ENCODE peak calls at places on chromosome 16, in four cellular contexts. Z is heart left ventricle, D is coronary artery, V is AG04450. R is an unnamed sample.
A peak's percentile ranks its signal among the peaks of the same experiment; 100 is the strongest.

GRCh38 chr16:28486266-28486665 is 5.6 kb downstream of the CLN3 start:
- DNase-seq in V (no peak), Z (no peak), D (no peak), R (no peak)

GRCh38 chr16:79605999-79606398 is 5.5 kb upstream of the MAF start:
- DNase-seq in D (no peak), V (no peak), Z (no peak), R (peak; percentile 33)

GRCh38 chr16:23950291-23950894 is 114.6 kb downstream of the PRKCB start:
- DNase-seq in Z (no peak), D (peak; percentile 35), V (no peak), R (no peak)

GRCh38 chr16:50573947-50574751 is 26.0 kb downstream of the NKD1 start:
- DNase-seq in V (no peak), Z (no peak), D (no peak), R (no peak)

GRCh38 chr16:86854895-86855294 is 276.5 kb downstream of the FOXL1 start:
- DNase-seq in Z (no peak), V (peak; percentile 24), D (no peak), R (no peak)

GRCh38 chr16:14117051-14117450 is 45.9 kb downstream of the MRTFB start:
- DNase-seq in D (no peak), V (no peak), Z (no peak), R (no peak)

GRCh38 chr16:55557186-55557585 is 9.3 kb upstream of the CAPNS2 start:
- DNase-seq in D (no peak), Z (no peak), V (no peak), R (no peak)

GRCh38 chr16:11836653-11837244 is 14.6 kb downstream of the RSL1D1 start:
- DNase-seq in D (no peak), V (no peak), Z (no peak), R (no peak)

GRCh38 chr16:30805370-30806169 is 18.6 kb upstream of the ZNF629 start:
- DNase-seq in Z (peak; percentile 95), V (no peak), D (peak; percentile 90), R (peak; percentile 54)

GRCh38 chr16:30053376-30054015 is 12.1 kb upstream of the ALDOA start:
- DNase-seq in D (no peak), V (no peak), Z (no peak), R (no peak)

GRCh38 chr16:10728035-10728462 is 15.6 kb upstream of the NUBP1 start:
- DNase-seq in D (no peak), V (no peak), Z (peak; percentile 34), R (peak; percentile 65)

GRCh38 chr16:11797957-11798299 is 870 bp upstream of the ZC3H7A start:
- DNase-seq in V (no peak), D (no peak), Z (no peak), R (peak; percentile 32)

GRCh38 chr16:49281843-49282642 is 405 bp upstream of the CBLN1 start:
- DNase-seq in V (no peak), Z (peak; percentile 92), D (no peak), R (peak; percentile 91)

GRCh38 chr16:85557083-85557975 is 55.8 kb upstream of the GSE1 start:
- DNase-seq in V (no peak), D (no peak), Z (no peak), R (peak; percentile 58)

GRCh38 chr16:10410469-10410868 is 24.6 kb downstream of the ATF7IP2 start:
- DNase-seq in D (no peak), V (no peak), Z (no peak), R (no peak)

GRCh38 chr16:85611455-85612190 is 1.5 kb upstream of the GSE1 start:
- DNase-seq in V (peak; percentile 39), Z (peak; percentile 91), D (peak; percentile 89), R (peak; percentile 51)

GRCh38 chr16:80084614-80085013 is 456.2 kb upstream of the DYNLRB2 start:
- DNase-seq in D (no peak), V (no peak), Z (no peak), R (peak; percentile 21)

GRCh38 chr16:51994597-51994996 is 552.3 kb downstream of the TOX3 start:
- DNase-seq in Z (no peak), V (no peak), D (no peak), R (no peak)

GRCh38 chr16:23974223-23974622 is 138.4 kb downstream of the PRKCB start:
- DNase-seq in D (no peak), V (no peak), Z (no peak), R (no peak)

GRCh38 chr16:53937068-53937614 is 233.2 kb downstream of the FTO start:
- DNase-seq in Z (no peak), D (no peak), V (no peak), R (no peak)

GRCh38 chr16:12314786-12315185 is 338.3 kb downstream of the SNX29 start:
- DNase-seq in V (no peak), D (no peak), Z (no peak), R (no peak)

GRCh38 chr16:55062446-55062845 is 131.8 kb downstream of the IRX5 start:
- DNase-seq in Z (no peak), V (no peak), D (no peak), R (no peak)

GRCh38 chr16:62135903-62136302 is 99.7 kb upstream of the CDH8 start:
- DNase-seq in D (no peak), V (no peak), Z (no peak), R (no peak)

GRCh38 chr16:56748191-56748590 is 18.3 kb downstream of the NUP93 start:
- DNase-seq in Z (no peak), V (no peak), D (no peak), R (no peak)

GRCh38 chr16:3131755-3132377 is 3.0 kb upstream of the ZNF213 start:
- DNase-seq in D (no peak), V (no peak), Z (no peak), R (no peak)

GRCh38 chr16:3137267-3137666 is 2.4 kb downstream of the ZNF213 start:
- DNase-seq in V (no peak), D (no peak), Z (peak; percentile 65), R (no peak)

GRCh38 chr16:3135120-3135715 is 389 bp downstream of the ZNF213 start:
- DNase-seq in V (no peak), Z (no peak), D (no peak), R (no peak)

GRCh38 chr16:3138342-3138741 is 3.5 kb downstream of the ZNF213 start:
- DNase-seq in Z (peak; percentile 51), V (no peak), D (no peak), R (no peak)

DNA sequence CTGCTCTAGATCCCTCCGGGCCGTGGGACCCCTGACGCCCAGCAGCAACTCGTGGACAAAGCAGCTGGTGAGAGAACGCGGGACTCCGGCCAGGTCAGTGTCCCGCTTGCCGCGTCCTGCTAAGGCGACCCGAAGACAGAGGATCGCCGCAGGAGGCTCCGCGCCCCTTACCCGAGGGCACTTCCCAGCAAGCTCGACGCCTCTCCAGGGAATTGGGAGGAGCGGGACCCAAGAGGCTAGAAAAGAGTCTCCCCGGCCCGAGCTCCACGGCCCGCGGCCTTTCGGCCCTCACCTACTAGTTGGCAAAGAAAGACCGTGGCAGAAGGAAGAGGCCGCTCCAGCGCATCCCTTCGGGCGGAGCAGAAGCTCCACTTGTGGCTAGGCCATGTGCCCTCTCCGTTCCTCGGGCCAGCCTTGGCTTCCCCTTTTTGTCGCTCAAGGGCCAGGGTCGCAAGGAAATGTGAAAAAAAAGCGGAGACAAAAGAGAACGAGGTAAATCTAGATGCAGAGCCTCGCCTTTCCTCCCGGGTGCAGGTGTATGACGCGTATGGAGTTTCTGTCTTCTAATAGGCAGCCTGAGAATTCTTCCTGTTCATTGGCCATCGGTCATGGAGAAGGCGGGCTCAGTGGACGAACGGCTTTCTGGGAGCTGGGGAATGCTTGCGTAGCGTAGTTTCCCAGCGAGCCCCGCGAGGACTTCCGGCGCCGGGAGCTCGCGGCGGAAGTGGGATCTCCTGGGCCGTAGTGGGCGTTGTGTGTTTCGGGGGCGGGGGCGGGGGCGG is at the start of gene ZNF213:
- DNase-seq in D (peak; percentile 98), Z (peak; percentile 96), V (peak; percentile 93), R (peak; percentile 99)
- TF ChIP-seq CTCF in D (no peak), Z (no peak), V (no peak), R (no peak)

GRCh38 chr16:73302942-73303341 is 255.0 kb upstream of the ZFHX3 start:
- DNase-seq in D (no peak), V (no peak), Z (no peak), R (no peak)

GRCh38 chr16:73299349-73299748 is 251.4 kb upstream of the ZFHX3 start:
- DNase-seq in D (no peak), Z (no peak), V (no peak), R (no peak)

GRCh38 chr16:73304008-73304814 is 256.3 kb upstream of the ZFHX3 start:
- DNase-seq in D (no peak), Z (no peak), V (no peak), R (no peak)

GRCh38 chr16:73298562-73298961 is 250.6 kb upstream of the ZFHX3 start:
- DNase-seq in D (no peak), V (peak; percentile 20), Z (no peak), R (peak; percentile 52)

DNA sequence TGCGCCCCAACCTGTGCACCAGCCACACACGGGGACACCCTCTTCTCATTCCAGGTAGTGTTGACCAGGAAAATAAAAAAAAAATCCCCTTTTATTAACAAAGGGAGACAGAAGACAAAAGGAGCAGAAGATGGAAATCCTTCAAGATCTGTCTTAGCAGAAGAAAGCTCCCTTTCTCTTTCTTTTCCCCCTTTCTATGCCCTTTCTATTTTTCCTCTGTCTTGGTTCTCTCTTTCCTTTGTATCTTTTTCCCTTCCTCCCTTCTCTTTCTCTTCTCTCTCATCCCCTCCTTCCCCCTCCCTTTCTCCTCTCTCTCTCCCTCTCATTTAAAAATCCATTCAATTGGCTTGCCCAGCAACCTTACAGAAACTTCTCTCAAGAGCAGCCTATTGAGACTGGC is 254.1 kb upstream of the ZFHX3 start:
- DNase-seq in D (no peak), Z (no peak), V (no peak), R (no peak)
- H3K4me3 ChIP-seq in D (no peak overlapping the region), Z (no peak overlapping the region), V (no peak overlapping the region), R (no peak overlapping the region)

DNA sequence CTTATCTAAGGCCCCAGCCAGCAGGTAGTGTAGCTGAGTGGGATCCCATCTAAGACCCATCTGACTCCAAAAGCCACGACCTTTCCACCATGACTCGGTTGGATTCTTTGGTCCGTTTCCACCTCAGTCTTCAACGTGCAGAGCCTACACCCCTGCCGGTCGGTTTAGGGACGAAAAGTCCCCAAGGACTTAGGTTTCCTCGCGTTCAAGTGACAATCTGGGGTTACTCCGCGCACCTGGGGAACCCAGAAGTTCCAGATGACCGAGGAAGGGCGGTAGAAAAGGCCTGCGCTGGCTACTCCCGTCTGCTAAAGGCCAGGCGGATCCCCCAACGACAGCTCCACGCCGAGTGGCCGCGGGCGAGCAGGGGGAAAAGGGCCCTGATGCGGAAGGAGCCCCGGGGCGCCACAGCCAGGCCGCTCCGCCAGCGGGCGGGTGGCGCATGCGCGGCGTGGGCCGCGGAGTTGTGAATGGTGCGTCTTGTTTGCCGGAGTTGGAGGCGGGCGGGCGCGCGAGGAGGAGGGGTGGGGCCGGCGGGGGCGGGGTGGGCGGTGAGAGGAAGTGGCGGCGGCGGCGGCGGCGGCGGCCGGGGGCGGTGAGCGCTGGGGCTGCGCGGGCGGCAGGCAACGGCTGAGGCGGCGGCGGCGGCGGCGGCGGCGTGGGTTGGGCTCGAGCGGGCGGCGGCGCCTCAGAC is at the start of gene CBFB:
- DNase-seq in Z (peak; percentile 97), D (peak; percentile 92), V (peak; percentile 57), R (peak; percentile 97)
- TF ChIP-seq CTCF in Z (peak; percentile 7), D (no peak), V (peak; percentile 11), R (peak; percentile 12)

DNA sequence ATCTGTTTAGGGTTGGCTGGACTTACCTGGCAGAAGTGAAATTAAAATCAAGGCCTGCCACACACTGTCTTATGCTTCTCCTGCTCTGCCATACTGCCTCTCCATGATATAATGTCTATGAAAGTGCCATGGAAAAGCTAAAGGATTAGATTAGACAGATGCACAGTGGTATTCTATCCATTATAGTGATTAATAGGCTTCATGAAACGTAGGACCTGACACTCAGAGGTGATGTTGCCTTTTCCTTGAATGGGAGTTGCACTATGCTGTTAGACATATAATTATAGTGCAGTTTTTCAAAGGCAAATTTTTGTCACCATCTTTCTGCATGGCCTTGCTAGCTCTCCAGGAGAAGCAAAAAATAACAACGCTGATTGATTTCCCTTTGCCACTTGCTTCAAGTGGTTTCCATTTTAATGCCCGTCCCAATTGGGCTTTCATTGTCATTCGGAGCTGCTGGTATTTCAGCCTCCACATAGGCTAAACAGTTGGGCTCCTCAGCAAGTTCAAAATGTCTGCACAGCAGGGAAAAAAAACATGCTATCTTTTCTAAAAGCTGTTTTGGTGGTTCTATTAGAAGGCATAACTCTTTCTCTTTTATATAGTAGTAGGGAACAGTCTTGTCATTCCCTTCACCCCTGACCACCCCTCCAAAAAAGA is 502.8 kb upstream of the GOT2 start:
- DNase-seq in Z (no peak), V (no peak), D (no peak), R (no peak)
- H3K4me3 ChIP-seq in Z (no peak overlapping the region), V (no peak overlapping the region), D (no peak overlapping the region), R (no peak overlapping the region)